ENCODE peak calls at places on chromosomes 5 and 9, in six cellular contexts. M, R, S, L, N and D are unnamed samples.

GRCh38 chr5:175710361-175710760 is 52.5 kb downstream of the HRH2 start:
- DNase-seq in M (no peak), R (peak; percentile 63), S (peak; percentile 48), L (no peak), N (no peak), D (no peak)

GRCh38 chr9:76519027-76519835 is 60.2 kb downstream of the GCNT1 start:
- DNase-seq in M (no peak), R (no peak), S (no peak), L (no peak), N (no peak), D (no peak)

GRCh38 chr9:123455187-123455586 is 99.2 kb downstream of the CRB2 start:
- DNase-seq in M (no peak), R (no peak), S (peak; percentile 7), L (no peak), N (no peak), D (no peak)

GRCh38 chr5:157971466-157972324 is 112.8 kb upstream of the CLINT1 start:
- DNase-seq in M (no peak), R (no peak), S (peak; percentile 73), L (no peak), N (no peak), D (no peak)

GRCh38 chr5:38450627-38451371 is 105.6 kb downstream of the LIFR start:
- DNase-seq in M (no peak), R (no peak), S (no peak), L (no peak), N (no peak), D (no peak)

GRCh38 chr5:53233653-53234405 is 124.3 kb upstream of the MOCS2 start:
- DNase-seq in M (no peak), R (no peak), S (no peak), L (no peak), N (no peak), D (no peak)

GRCh38 chr5:137629646-137630045 is 106.2 kb downstream of the KLHL3 start:
- DNase-seq in M (no peak), R (no peak), S (no peak), L (no peak), N (peak; percentile 65), D (peak; percentile 32)

GRCh38 chr9:104900871-104901270 is 27.1 kb downstream of the ABCA1 start:
- DNase-seq in M (no peak), R (no peak), S (no peak), L (no peak), N (no peak), D (no peak)

GRCh38 chr5:32510860-32511259 is 66.3 kb upstream of the ZFR start:
- DNase-seq in M (no peak), R (no peak), S (no peak), L (no peak), N (no peak), D (no peak)

GRCh38 chr5:158390556-158390955 is 531.6 kb upstream of the CLINT1 start:
- DNase-seq in M (no peak), R (no peak), S (no peak), L (no peak), N (peak; percentile 87), D (no peak)

GRCh38 chr5:157562111-157562581 is 13.4 kb downstream of the ADAM19 start:
- DNase-seq in M (peak; percentile 80), R (no peak), S (peak; percentile 76), L (peak; percentile 72), N (no peak), D (no peak)

GRCh38 chr9:21841133-21841532 is 38.7 kb downstream of the MTAP start:
- DNase-seq in M (no peak), R (no peak), S (no peak), L (no peak), N (no peak), D (no peak)

GRCh38 chr5:4113426-4113825 is 517.8 kb downstream of the IRX1 start:
- DNase-seq in M (no peak), R (no peak), S (no peak), L (no peak), N (no peak), D (no peak)

GRCh38 chr5:35087971-35088370 is 40.2 kb upstream of the AGXT2 start:
- DNase-seq in M (no peak), R (no peak), S (no peak), L (no peak), N (no peak), D (no peak)

GRCh38 chr9:79694676-79695400 is 123.1 kb downstream of the TLE4 start:
- DNase-seq in M (no peak), R (no peak), S (no peak), L (no peak), N (no peak), D (no peak)

GRCh38 chr9:126722252-126722921 is 82.5 kb upstream of the ZBTB43 start:
- DNase-seq in M (peak; percentile 39), R (peak; percentile 91), S (peak; percentile 90), L (peak; percentile 83), N (peak; percentile 36), D (peak; percentile 70)

GRCh38 chr9:33186457-33187168 is 19.5 kb upstream of the B4GALT1 start:
- DNase-seq in M (peak; percentile 50), R (no peak), S (peak; percentile 77), L (peak; percentile 48), N (no peak), D (no peak)

GRCh38 chr9:133943036-133943780 is 48.9 kb downstream of the VAV2 start:
- DNase-seq in M (no peak), R (no peak), S (peak; percentile 50), L (peak; percentile 18), N (no peak), D (no peak)

GRCh38 chr9:134136997-134137302 is 1.1 kb downstream of the WDR5 start:
- DNase-seq in M (no peak), R (no peak), S (no peak), L (no peak), N (no peak), D (no peak)

GRCh38 chr9:16154570-16155078 is 601.8 kb downstream of the CCDC171 start:
- DNase-seq in M (no peak), R (no peak), S (no peak), L (no peak), N (peak; percentile 60), D (peak; percentile 38)

GRCh38 chr9:38286357-38286756 is 106.1 kb upstream of the ALDH1B1 start:
- DNase-seq in M (no peak), R (no peak), S (no peak), L (no peak), N (no peak), D (no peak)

GRCh38 chr9:26012797-26013594 is 334.8 kb upstream of the TUSC1 start:
- DNase-seq in M (no peak), R (no peak), S (no peak), L (no peak), N (no peak), D (no peak)

GRCh38 chr9:116074658-116075057 is 78.9 kb upstream of the PAPPA start:
- DNase-seq in M (no peak), R (no peak), S (no peak), L (no peak), N (no peak), D (no peak)

GRCh38 chr9:114805670-114806551 is at the start of gene TNFSF15:
- DNase-seq in M (peak; percentile 14), R (no peak), S (peak; percentile 63), L (no peak), N (peak; percentile 15), D (peak; percentile 7)

GRCh38 chr5:127080001-127080478 is 6.7 kb upstream of the C5orf63 start:
- DNase-seq in M (no peak), R (no peak), S (no peak), L (no peak), N (peak; percentile 71), D (no peak)

GRCh38 chr5:148685520-148686134 is 31.3 kb upstream of the HTR4 start:
- DNase-seq in M (no peak), R (no peak), S (no peak), L (no peak), N (no peak), D (no peak)

GRCh38 chr9:2125909-2126308 is 110.8 kb downstream of the SMARCA2 start:
- DNase-seq in M (no peak), R (no peak), S (no peak), L (no peak), N (peak; percentile 21), D (no peak)

DNA sequence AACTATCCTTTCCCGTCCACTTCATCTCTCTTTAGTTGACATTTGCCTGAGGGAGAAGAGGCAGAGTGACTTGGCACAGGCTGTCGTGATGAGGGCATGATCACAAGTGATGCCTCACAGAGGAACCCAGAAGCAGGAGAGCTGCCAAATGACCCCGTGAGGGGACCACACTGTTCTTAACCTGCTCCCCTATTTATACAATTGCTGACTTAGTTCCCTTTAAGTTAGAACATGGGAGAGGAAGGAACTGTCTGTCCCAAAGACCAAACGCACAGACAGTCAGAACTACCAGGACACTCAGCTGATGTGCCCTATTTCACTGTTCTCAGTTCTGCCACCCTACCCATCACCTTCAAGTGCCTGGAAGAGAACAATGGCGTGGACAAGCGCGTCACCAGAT is 73.7 kb downstream of the SLC1A3 start:
- DNase-seq in M (peak; percentile 63), R (no peak), S (peak; percentile 86), L (peak; percentile 88), N (no peak), D (no peak)
- TF ChIP-seq POLR2A in M (no peak), R (no peak), S (no peak), L (no peak), N (no peak), D (no peak)

DNA sequence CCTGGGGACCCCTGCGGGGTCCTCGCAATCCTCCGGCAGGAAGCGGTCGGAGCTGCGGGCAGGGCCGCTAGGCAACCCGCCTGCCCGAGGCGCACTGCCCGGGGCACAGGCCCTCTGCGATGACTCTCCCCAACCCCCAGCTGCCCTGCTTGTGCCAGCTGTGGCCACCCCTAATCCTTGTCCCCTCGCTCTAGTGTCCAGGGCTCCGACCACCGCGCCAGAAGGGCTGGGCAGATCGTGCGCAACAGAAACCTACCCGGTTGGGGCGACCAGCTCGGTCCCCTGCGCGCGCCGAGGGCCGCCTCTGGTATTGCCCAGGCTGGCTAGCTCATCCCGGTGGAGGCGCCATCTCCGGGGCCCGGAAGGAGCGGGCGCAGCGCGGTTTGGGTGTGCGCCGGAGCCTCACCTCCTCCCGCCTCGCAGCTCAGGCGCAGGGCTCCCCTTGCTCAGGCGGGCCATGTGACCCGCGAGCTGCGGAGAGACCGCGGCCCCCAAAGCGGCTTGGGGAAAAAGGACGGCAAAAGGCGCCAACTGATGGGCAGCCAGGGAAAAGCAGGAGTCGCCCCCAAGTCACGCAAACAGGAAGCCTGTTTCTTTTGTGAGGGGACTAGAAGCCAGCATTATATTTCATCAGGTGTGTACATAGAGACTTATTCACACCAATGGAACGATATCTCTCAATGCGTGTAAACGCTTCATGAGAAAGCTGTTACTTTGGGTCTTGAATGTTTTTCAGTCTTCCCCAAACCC is 46.8 kb upstream of the RNF20 start:
- DNase-seq in M (no peak), R (peak; percentile 77), S (peak; percentile 67), L (peak; percentile 45), N (no peak), D (no peak)
- TF ChIP-seq POLR2A in M (no peak), R (no peak), S (no peak), L (no peak), N (no peak), D (no peak)

GRCh38 chr5:125257057-125257970 is 510.9 kb upstream of the ZNF608 start:
- DNase-seq in M (no peak), R (no peak), S (no peak), L (no peak), N (no peak), D (no peak)
- TF ChIP-seq POLR2A in M (no peak), R (no peak), S (no peak), L (no peak), N (no peak), D (no peak)

DNA sequence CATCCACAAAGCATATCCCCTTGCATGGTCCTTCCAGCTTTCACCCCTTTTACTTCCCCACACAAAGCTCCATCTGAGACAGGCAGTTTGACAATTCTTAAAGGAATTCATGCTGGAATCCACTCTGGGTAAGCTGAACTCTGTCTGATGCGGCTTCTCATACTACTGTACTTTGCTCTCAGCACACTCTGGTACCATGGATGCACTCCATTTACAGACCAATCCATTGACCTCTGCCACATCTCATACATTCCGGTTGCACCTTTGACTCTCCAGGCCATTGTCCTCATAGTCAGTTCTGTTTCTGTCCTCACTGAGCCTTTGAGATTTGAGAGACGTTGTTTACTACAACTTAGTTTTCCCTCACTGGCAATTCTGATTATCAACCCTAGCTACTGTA is 12.2 kb downstream of the SPATA9 start:
- DNase-seq in M (no peak), R (no peak), S (no peak), L (no peak), N (no peak), D (no peak)
- TF ChIP-seq POLR2A in M (no peak), R (no peak), S (no peak), L (no peak), N (no peak), D (no peak)